ENCODE peak calls at places on chromosomes 4 and X, in six cellular contexts. R is pancreas; H is upper lobe of right lung; S is body of pancreas; N is HCT116; C is CD8-positive, alpha-beta T cell. P is an unnamed sample. For H3K4me1 and H3K36me3, the result is how much of the 10 kb centered on the place peaks cover.

GRCh38 chr4:159481936-159482335 is 379.1 kb downstream of the RAPGEF2 start:
- DNase-seq in R (no peak), H (no peak), S (no peak), N (no peak), C (no peak), P (no peak)

GRCh38 chr4:95544433-95545103 is 4.2 kb downstream of the UNC5C start:
- DNase-seq in R (no peak), H (no peak), S (no peak), N (no peak), C (no peak), P (no peak)

GRCh38 chrX:110086916-110087484 is 84.1 kb downstream of the TMEM164 start:
- DNase-seq in R (no peak), H (no peak), S (no peak), N (peak), C (no peak), P (no peak)

GRCh38 chr4:16608123-16608522 is 290.3 kb downstream of the LDB2 start:
- DNase-seq in R (no peak), H (no peak), S (no peak), N (no peak), C (no peak), P (no peak)

GRCh38 chr4:141416677-141417363 is 196.1 kb downstream of the ZNF330 start:
- DNase-seq in R (no peak), H (no peak), S (no peak), N (no peak), C (no peak), P (no peak)

GRCh38 chrX:150770623-150771022 is 77.4 kb downstream of the MTMR1 start:
- DNase-seq in R (no peak), H (no peak), S (no peak), N (no peak), C (no peak), P (no peak)

GRCh38 chr4:6001965-6002833 is 16.0 kb downstream of the C4orf50 start:
- DNase-seq in R (no peak), H (peak), S (no peak), N (no peak), C (no peak), P (no peak)

GRCh38 chrX:134554291-134554690 is 94.3 kb downstream of the HPRT1 start:
- DNase-seq in R (no peak), H (no peak), S (no peak), N (no peak), C (no peak), P (no peak)

GRCh38 chrX:110442631-110443030 is 84.0 kb downstream of the RTL9 start:
- DNase-seq in R (peak), H (no peak), S (peak), N (no peak), C (no peak), P (no peak)

GRCh38 chr4:79893441-79893840 is 179.6 kb downstream of the ANTXR2 start:
- DNase-seq in R (no peak), H (no peak), S (no peak), N (no peak), C (no peak), P (no peak)

GRCh38 chr4:186939226-186939625 is 215.6 kb upstream of the FAT1 start:
- DNase-seq in R (no peak), H (no peak), S (no peak), N (no peak), C (no peak), P (no peak)

GRCh38 chrX:119481218-119481875 is 13.1 kb downstream of the SLC25A5 start:
- DNase-seq in R (peak), H (peak), S (peak), N (no peak), C (no peak), P (no peak)

GRCh38 chrX:1330605-1331004 is 6.0 kb upstream of the IL3RA start:
- DNase-seq in R (no peak), H (no peak), S (no peak), N (no peak), C (no peak), P (no peak)

GRCh38 chrX:56729152-56729557 is at the start of gene NBDY:
- DNase-seq in R (peak), H (peak), S (peak), N (no peak), C (peak), P (peak)

GRCh38 chr4:9931196-9931595 is 90.1 kb downstream of the SLC2A9 start:
- DNase-seq in R (no peak), H (no peak), S (no peak), N (no peak), C (no peak), P (no peak)

GRCh38 chr4:72568959-72569718 is at the start of gene ADAMTS3:
- DNase-seq in R (peak), H (peak), S (peak), N (no peak), C (no peak), P (no peak)

GRCh38 chrX:155027509-155028066 is 944 bp downstream of the FUNDC2 start:
- DNase-seq in R (no peak), H (no peak), S (peak), N (peak), C (no peak), P (peak)

GRCh38 chr4:21469438-21470032 is 479.0 kb downstream of the KCNIP4 start:
- DNase-seq in R (no peak), H (no peak), S (no peak), N (no peak), C (no peak), P (no peak)

GRCh38 chr4:14568356-14568755 is 433.9 kb upstream of the CPEB2 start:
- DNase-seq in R (no peak), H (no peak), S (no peak), N (no peak), C (no peak), P (no peak)

GRCh38 chrX:94455782-94456181 is 781.8 kb downstream of the FAM133A start:
- DNase-seq in R (no peak), H (no peak), S (no peak), N (no peak), C (no peak), P (no peak)

GRCh38 chr4:85761803-85762202 is 286.9 kb downstream of the ARHGAP24 start:
- DNase-seq in R (peak), H (no peak), S (peak), N (no peak), C (no peak), P (no peak)

GRCh38 chr4:164501074-164501473 is 252.9 kb upstream of the SMIM31 start:
- DNase-seq in R (no peak), H (no peak), S (no peak), N (no peak), C (no peak), P (no peak)

GRCh38 chrX:152220612-152221011 is 82.2 kb upstream of the MAGEA10 start:
- DNase-seq in R (no peak), H (no peak), S (no peak), N (no peak), C (no peak), P (no peak)

GRCh38 chr4:58739275-58739674 is 1629.1 kb upstream of the IGFBP7 start:
- DNase-seq in R (no peak), H (no peak), S (no peak), N (no peak), C (no peak), P (no peak)

GRCh38 chr4:151933122-151933827 is 172.5 kb upstream of the GATB start:
- DNase-seq in R (no peak), H (no peak), S (no peak), N (no peak), C (no peak), P (no peak)

GRCh38 chr4:15003891-15004700 is 1.8 kb downstream of the CPEB2 start:
- DNase-seq in R (peak), H (peak), S (peak), N (no peak), C (peak), P (peak)

DNA sequence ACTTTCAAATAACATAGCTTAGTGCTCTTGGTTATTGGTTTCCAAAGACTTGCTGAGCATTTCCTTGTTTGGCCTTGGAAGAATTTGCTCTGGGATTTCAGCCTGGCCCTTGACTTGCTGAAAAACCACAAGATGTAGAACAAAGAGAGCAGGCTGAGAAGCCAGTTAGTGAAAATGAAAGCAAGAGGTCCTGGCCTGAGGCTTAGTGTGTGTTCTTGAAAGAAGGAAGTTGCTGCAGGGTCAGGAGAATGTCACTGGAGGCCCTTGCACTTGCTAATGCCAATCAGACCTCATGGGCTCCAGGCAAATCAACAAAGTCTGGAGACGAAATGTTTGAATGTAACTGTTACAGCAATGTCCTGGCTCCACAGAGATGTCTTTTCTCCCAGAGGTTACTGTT is 79.4 kb downstream of the SYNPO2 start:
- DNase-seq in R (peak), H (no peak), S (peak), N (no peak), C (no peak), P (peak)
- H3K4me1 ChIP-seq in R (under half), H (under half), S (under half), N (under half), C (under half), P (under half)

GRCh38 chr4:113973349-113973748 is 6.1 kb downstream of the ARSJ start:
- DNase-seq in R (no peak), H (no peak), S (no peak), N (no peak), C (no peak), P (no peak)
- H3K4me3 ChIP-seq in R (no peak), H (no peak), S (no peak), N (no peak), C (no peak), P (no peak)

DNA sequence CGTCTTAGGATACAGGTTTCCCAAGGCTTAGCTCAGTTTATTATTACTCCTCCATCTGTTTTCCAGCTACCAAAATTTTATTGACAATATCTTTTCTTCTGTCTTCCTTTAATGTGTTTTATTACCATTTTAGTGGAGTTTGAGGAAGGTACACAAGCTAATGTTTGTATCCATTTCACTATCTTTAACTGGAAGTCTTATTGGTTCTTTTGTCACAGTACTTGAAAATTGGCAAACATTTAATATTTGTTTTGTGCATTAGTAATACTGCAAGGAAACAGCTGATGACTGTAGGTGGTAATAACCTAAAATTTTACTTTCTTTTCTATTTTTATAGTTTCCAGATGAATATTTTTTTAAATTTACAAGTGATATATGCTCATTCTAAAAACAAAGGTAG is 9.3 kb upstream of the ARL9 start:
- DNase-seq in R (no peak), H (no peak), S (no peak), N (no peak), C (no peak), P (no peak)
- H3K36me3 ChIP-seq in R (under half), H (half or more), S (under half), N (under half), C (under half), P (under half)

DNA sequence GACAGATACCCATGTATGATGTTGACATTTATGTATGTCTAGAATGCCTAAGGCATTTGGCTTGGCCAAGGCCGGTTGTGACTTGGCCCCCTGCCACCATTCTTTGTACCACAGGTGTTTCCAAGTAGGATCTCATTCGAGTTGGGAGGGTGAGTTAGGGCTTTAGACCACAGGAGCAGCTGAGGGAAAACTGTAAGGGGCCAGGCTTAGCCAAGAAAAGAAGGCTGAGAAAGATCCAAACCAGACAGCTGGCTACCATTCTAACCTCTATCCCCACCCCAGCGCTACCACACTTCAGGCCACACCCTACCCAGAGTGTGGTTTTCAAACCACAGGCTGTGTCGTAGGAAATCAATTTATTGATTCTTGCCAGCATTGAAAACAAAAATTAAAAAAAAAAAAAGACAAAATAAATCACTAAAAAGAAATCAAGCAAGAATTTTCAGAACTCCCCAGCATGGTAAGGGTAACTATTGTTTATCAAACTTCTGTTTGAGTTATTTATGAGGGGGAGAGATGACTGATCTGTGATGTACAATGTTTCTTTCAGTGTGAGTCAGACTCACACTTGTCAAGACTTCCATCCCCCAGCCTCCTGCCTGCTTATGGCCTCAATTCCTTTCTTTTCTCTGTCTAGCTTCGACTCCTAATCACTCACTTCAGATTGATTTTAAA is 9.9 kb downstream of the TMSB4X start:
- DNase-seq in R (peak), H (no peak), S (peak), N (peak), C (no peak), P (peak)
- H3K4me1 ChIP-seq in R (under half), H (under half), S (under half), N (under half), C (half or more), P (half or more)

GRCh38 chr4:154332681-154333421 is 158.7 kb downstream of the DCHS2 start:
- DNase-seq in R (no peak), H (no peak), S (peak), N (no peak), C (peak), P (peak)
- H3K4me3 ChIP-seq in R (no peak), H (peak), S (no peak), N (no peak), C (peak), P (peak)

GRCh38 chr4:38099908-38100407 is 139.8 kb downstream of the PTTG2 start:
- DNase-seq in R (no peak), H (no peak), S (no peak), N (no peak), C (no peak), P (no peak)

GRCh38 chr4:38100474-38101255 is 140.5 kb downstream of the PTTG2 start:
- DNase-seq in R (no peak), H (no peak), S (no peak), N (no peak), C (no peak), P (no peak)

GRCh38 chr4:38097818-38098217 is 137.6 kb downstream of the PTTG2 start:
- DNase-seq in R (no peak), H (no peak), S (peak), N (no peak), C (no peak), P (no peak)

GRCh38 chr4:38101563-38101962 is 141.4 kb downstream of the PTTG2 start:
- DNase-seq in R (no peak), H (no peak), S (no peak), N (no peak), C (no peak), P (no peak)

GRCh38 chr4:38099020-38099600 is 138.9 kb downstream of the PTTG2 start:
- DNase-seq in R (no peak), H (no peak), S (no peak), N (no peak), C (no peak), P (no peak)
- H3K36me3 ChIP-seq in R (under half), H (under half), S (under half), N (under half), C (under half), P (under half)

GRCh38 chr4:77022581-77023133 is 53.1 kb downstream of the CCNI start:
- DNase-seq in R (no peak), H (no peak), S (no peak), N (no peak), C (no peak), P (no peak)
- H3K4me1 ChIP-seq in R (under half), H (under half), S (under half), N (under half), C (under half), P (under half)